ENCODE peak calls at places on chromosomes 2 and 18, in five cellular contexts. Q is ovary; S is H9; Y is CD4-positive, alpha-beta memory T cell; V is heart right ventricle. L is an unnamed sample. For H3K4me1, the result is how much of the 10 kb centered on the place peaks cover.

GRCh38 chr2:240086563-240086962 is 33.2 kb upstream of the OR6B3 start:
- DNase-seq in V (no peak), S (no peak), Q (no peak), Y (no peak), L (no peak)

GRCh38 chr2:105789745-105790466 is 45.2 kb downstream of the NCK2 start:
- DNase-seq in V (peak), Y (peak), S (no peak), Q (no peak), L (no peak)

GRCh38 chr18:75216212-75216925 is 5.8 kb downstream of the TSHZ1 start:
- DNase-seq in Q (no peak), S (no peak), Y (peak), V (no peak), L (no peak)

GRCh38 chr2:12716250-12717190 is at the start of gene TRIB2:
- DNase-seq in S (peak), V (peak), Y (peak), Q (peak), L (no peak)

GRCh38 chr2:60513191-60513590 is 40.3 kb downstream of the BCL11A start:
- DNase-seq in Y (no peak), Q (no peak), S (peak), V (no peak), L (no peak)

GRCh38 chr2:114006460-114006859 is 116.6 kb downstream of the ACTR3 start:
- DNase-seq in S (no peak), Y (no peak), Q (no peak), V (no peak), L (no peak)

GRCh38 chr2:27370816-27371620 is 602 bp downstream of the SNX17 start:
- DNase-seq in S (no peak), Q (peak), Y (peak), V (peak), L (no peak)

GRCh38 chr2:233448220-233448559 is 93.9 kb downstream of the DGKD start:
- DNase-seq in S (peak), V (no peak), Q (no peak), Y (no peak), L (no peak)

GRCh38 chr2:15448242-15448839 is 112.8 kb downstream of the NBAS start:
- DNase-seq in V (no peak), Q (no peak), Y (no peak), S (no peak), L (no peak)

GRCh38 chr2:112588611-112589045 is 4.2 kb downstream of the CHCHD5 start:
- DNase-seq in V (no peak), S (no peak), Q (no peak), Y (no peak), L (no peak)

GRCh38 chr2:10530607-10531239 is 82.6 kb upstream of the ODC1 start:
- DNase-seq in Y (no peak), S (no peak), V (no peak), Q (no peak), L (no peak)

GRCh38 chr2:238865744-238866355 is 18.0 kb downstream of the TWIST2 start:
- DNase-seq in Q (no peak), V (no peak), Y (no peak), S (no peak), L (no peak)

GRCh38 chr2:73436019-73436418 is 50.4 kb downstream of the ALMS1 start:
- DNase-seq in Y (no peak), S (no peak), V (no peak), Q (no peak), L (no peak)

GRCh38 chr2:178923546-178923945 is 116.3 kb upstream of the TTN start:
- DNase-seq in Y (no peak), S (no peak), V (no peak), Q (no peak), L (no peak)

GRCh38 chr2:240847817-240848216 is 20.8 kb upstream of the AGXT start:
- DNase-seq in Q (no peak), V (no peak), Y (no peak), S (no peak), L (no peak)

GRCh38 chr2:99771691-99772333 is 282.0 kb upstream of the REV1 start:
- DNase-seq in V (peak), S (no peak), Y (no peak), Q (no peak), L (no peak)

GRCh38 chr2:128368437-128369125 is 49.9 kb upstream of the HS6ST1 start:
- DNase-seq in Y (no peak), Q (no peak), V (no peak), S (no peak), L (no peak)

GRCh38 chr2:151042938-151043337 is 218.7 kb downstream of the RBM43 start:
- DNase-seq in Q (no peak), V (no peak), S (no peak), Y (no peak), L (no peak)

GRCh38 chr2:151040036-151040435 is 221.6 kb downstream of the RBM43 start:
- DNase-seq in S (no peak), V (no peak), Y (no peak), Q (no peak), L (no peak)

GRCh38 chr2:151043484-151043883 is 218.2 kb downstream of the RBM43 start:
- DNase-seq in Q (no peak), S (no peak), Y (no peak), V (no peak), L (no peak)
- H3K4me1 ChIP-seq in Q (under half), S (under half), Y (under half), V (under half), L (under half)

DNA sequence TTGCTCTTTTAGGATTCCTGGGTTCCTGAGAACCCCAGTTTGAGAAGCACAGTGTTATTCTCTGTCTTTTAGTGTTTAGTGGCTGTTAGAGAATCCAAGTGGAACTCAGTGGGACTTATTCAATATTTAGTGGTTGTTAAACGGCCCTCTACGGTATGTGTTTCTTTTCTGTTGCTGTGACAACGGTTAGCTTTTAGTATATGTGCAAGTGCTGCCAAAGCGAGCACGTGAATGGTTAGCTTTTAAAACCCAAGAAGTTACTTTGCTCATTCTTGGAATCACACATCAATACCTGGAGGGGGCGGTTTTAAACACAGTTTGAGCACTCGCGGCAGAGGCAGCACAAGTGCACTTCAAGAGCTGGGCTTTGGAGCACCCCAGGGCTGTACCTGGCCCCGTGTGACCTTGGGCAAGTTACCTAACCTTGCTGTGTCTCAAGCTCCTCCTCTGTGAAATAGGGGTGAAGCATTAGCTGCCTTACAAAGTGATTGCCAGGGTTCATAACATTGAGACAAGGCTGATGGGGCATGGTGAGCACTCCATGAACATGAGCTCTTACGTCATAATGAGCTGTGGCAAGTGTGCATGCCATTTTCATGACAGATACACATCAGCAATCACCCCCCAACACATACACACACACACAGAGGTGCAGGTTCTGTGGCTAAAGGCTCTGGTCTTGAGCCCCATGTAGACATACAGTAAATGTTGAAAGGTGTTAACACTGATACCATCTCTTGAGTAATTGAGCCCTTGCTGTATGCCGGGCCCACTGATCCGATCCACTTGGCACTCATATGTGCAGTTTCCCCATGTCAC is 234.1 kb downstream of the ALPK2 start:
- DNase-seq in Y (no peak), V (no peak), S (peak), Q (no peak), L (no peak)
- H3K4me1 ChIP-seq in Y (under half), V (under half), S (under half), Q (under half), L (under half)

GRCh38 chr2:101744832-101745231 is 47.3 kb downstream of the MAP4K4 start:
- DNase-seq in S (no peak), V (no peak), Y (no peak), Q (no peak), L (no peak)
- H3K4me1 ChIP-seq in S (under half), V (half or more), Y (half or more), Q (under half), L (under half)

GRCh38 chr2:191678437-191679110 is 638 bp downstream of the NABP1 start:
- DNase-seq in Q (peak), V (peak), Y (peak), S (peak), L (no peak)
- H3K4me1 ChIP-seq in Q (under half), V (under half), Y (half or more), S (under half), L (under half)

GRCh38 chr2:131154647-131155046 is 49.5 kb downstream of the PLEKHB2 start:
- DNase-seq in Q (no peak), S (peak), Y (peak), V (no peak), L (no peak)

GRCh38 chr2:131154071-131154531 is 49.0 kb downstream of the PLEKHB2 start:
- DNase-seq in V (peak), Y (peak), Q (no peak), S (peak), L (peak)

GRCh38 chr2:131153529-131153928 is 48.4 kb downstream of the PLEKHB2 start:
- DNase-seq in Q (no peak), Y (no peak), S (no peak), V (no peak), L (no peak)

GRCh38 chr2:131155208-131155855 is 50.2 kb downstream of the PLEKHB2 start:
- DNase-seq in Q (no peak), S (no peak), V (no peak), Y (no peak), L (no peak)

GRCh38 chr2:131156452-131157149 is 51.5 kb downstream of the PLEKHB2 start:
- DNase-seq in Y (no peak), Q (no peak), S (no peak), V (no peak), L (no peak)
- H3K4me1 ChIP-seq in Y (under half), Q (under half), S (under half), V (under half), L (under half)

L was measured in Panc1.